ENCODE peak calls at places on chromosomes 1 and 21, in six cellular contexts. X is midbrain, B is MM.1S, Z is T-helper 1 cell, G is GM20000, H is Karpas-422. Y is an unnamed sample.

GRCh38 chr1:23578997-23579363 is 19.7 kb upstream of the ID3 start:
- DNase-seq in B (no peak), G (no peak), H (peak), Z (no peak), X (no peak), Y (no peak)

GRCh38 chr1:245822997-245823396 is 668.2 kb downstream of the KIF26B start:
- DNase-seq in X (no peak), Z (no peak), B (no peak), H (no peak), G (no peak), Y (peak)

GRCh38 chr1:236086537-236086936 is 21.6 kb upstream of the NID1 start:
- DNase-seq in H (no peak), Z (no peak), G (no peak), B (no peak), X (no peak), Y (no peak)

GRCh38 chr1:5998906-5999301 is 6.7 kb upstream of the NPHP4 start:
- DNase-seq in Z (peak), H (no peak), B (no peak), X (no peak), G (no peak), Y (no peak)

GRCh38 chr1:66519988-66520387 is 14.0 kb upstream of the SGIP1 start:
- DNase-seq in X (no peak), Z (no peak), B (no peak), G (no peak), H (no peak), Y (no peak)

GRCh38 chr1:204649756-204650155 is 35.8 kb downstream of the LRRN2 start:
- DNase-seq in H (no peak), Z (no peak), B (no peak), X (no peak), G (no peak), Y (no peak)

GRCh38 chr1:40014812-40015594 is 25.5 kb upstream of the CAP1 start:
- DNase-seq in H (no peak), Z (no peak), X (no peak), B (no peak), G (no peak), Y (no peak)

GRCh38 chr1:17189632-17190525 is 15.0 kb upstream of the PADI1 start:
- DNase-seq in X (no peak), B (no peak), G (no peak), Z (no peak), H (no peak), Y (peak)

GRCh38 chr21:14545906-14546480 is at the start of gene SAMSN1:
- DNase-seq in X (peak), B (peak), G (peak), Z (peak), H (no peak), Y (no peak)

GRCh38 chr1:232555581-232556189 is 74.2 kb downstream of the SIPA1L2 start:
- DNase-seq in B (no peak), X (no peak), Z (no peak), H (no peak), G (no peak), Y (no peak)

GRCh38 chr21:32726742-32727477 is 903 bp downstream of the SYNJ1 start:
- DNase-seq in G (peak), X (peak), B (peak), H (peak), Z (no peak), Y (no peak)

GRCh38 chr21:45635271-45636151 is 8.0 kb upstream of the PCBP3 start:
- DNase-seq in H (no peak), X (no peak), B (no peak), Z (no peak), G (no peak), Y (no peak)

GRCh38 chr1:1243261-1243660 is 3.3 kb downstream of the C1QTNF12 start:
- DNase-seq in G (no peak), H (no peak), Z (no peak), B (no peak), X (no peak), Y (no peak)

GRCh38 chr1:109447524-109447923 is 18.8 kb upstream of the SYPL2 start:
- DNase-seq in G (no peak), H (no peak), Z (no peak), B (no peak), X (no peak), Y (no peak)

GRCh38 chr1:217188280-217189235 is 442.3 kb downstream of the GPATCH2 start:
- DNase-seq in B (no peak), H (no peak), X (no peak), Z (no peak), G (no peak), Y (no peak)

GRCh38 chr1:207025144-207025880 is 7.2 kb downstream of the C1orf116 start:
- DNase-seq in B (no peak), H (no peak), G (no peak), Z (no peak), X (no peak), Y (no peak)

GRCh38 chr1:174158767-174159252 is 510 bp upstream of the RABGAP1L start:
- DNase-seq in X (no peak), G (peak), B (peak), H (no peak), Z (peak), Y (no peak)

GRCh38 chr1:18808561-18808960 is 50.9 kb downstream of the TAS1R2 start:
- DNase-seq in Z (no peak), H (no peak), X (no peak), G (no peak), B (no peak), Y (no peak)

GRCh38 chr1:202692959-202693555 is 17.2 kb downstream of the SYT2 start:
- DNase-seq in Z (peak), H (peak), G (peak), B (peak), X (peak), Y (peak)

GRCh38 chr1:56670350-56670749 is 25.2 kb downstream of the PRKAA2 start:
- DNase-seq in Z (no peak), X (no peak), G (no peak), H (no peak), B (no peak), Y (no peak)

GRCh38 chr1:160827418-160827817 is 31.4 kb downstream of the LY9 start:
- DNase-seq in X (no peak), Z (no peak), B (no peak), H (no peak), G (no peak), Y (no peak)

GRCh38 chr1:181135462-181135781 is 46.9 kb downstream of the IER5 start:
- DNase-seq in X (no peak), Z (no peak), G (no peak), H (peak), B (peak), Y (no peak)

GRCh38 chr1:65229754-65230339 is 79.5 kb upstream of the DNAJC6 start:
- DNase-seq in X (no peak), Z (no peak), H (no peak), G (no peak), B (no peak), Y (no peak)

GRCh38 chr1:12616709-12617373 is 1.2 kb downstream of the DHRS3 start:
- DNase-seq in Z (no peak), X (no peak), H (no peak), G (no peak), B (no peak), Y (no peak)

GRCh38 chr1:24978383-24979032 is 48.4 kb upstream of the RUNX3 start:
- DNase-seq in G (no peak), Z (no peak), H (no peak), B (no peak), X (no peak), Y (no peak)

GRCh38 chr1:151145158-151146071 is 1.0 kb downstream of the SEMA6C start:
- DNase-seq in H (no peak), Z (no peak), B (no peak), X (no peak), G (no peak), Y (no peak)

GRCh38 chr1:99767996-99768524 is 1.6 kb upstream of the FRRS1 start:
- DNase-seq in G (no peak), B (no peak), H (no peak), Z (no peak), X (no peak), Y (no peak)

GRCh38 chr1:66282343-66282852 is 251.6 kb upstream of the SGIP1 start:
- DNase-seq in H (peak), B (peak), X (no peak), Z (peak), G (peak), Y (peak)

GRCh38 chr1:81571946-81572345 is 228.8 kb upstream of the ADGRL2 start:
- DNase-seq in G (no peak), B (no peak), H (no peak), Z (no peak), X (no peak), Y (no peak)

GRCh38 chr1:206608108-206608698 is 4.1 kb downstream of the EIF2D start:
- DNase-seq in X (no peak), Z (peak), G (peak), H (peak), B (peak), Y (no peak)

GRCh38 chr1:11196945-11197344 is 7.8 kb downstream of the ANGPTL7 start:
- DNase-seq in G (no peak), H (no peak), X (no peak), Z (no peak), B (no peak), Y (no peak)

GRCh38 chr1:160209656-160210046 is 4.5 kb downstream of the PEA15 start:
- DNase-seq in Z (no peak), H (no peak), B (no peak), X (peak), G (no peak), Y (no peak)

GRCh38 chr1:39733161-39733560 is 5.5 kb upstream of the PPIE start:
- DNase-seq in X (no peak), H (no peak), G (no peak), B (no peak), Z (no peak), Y (no peak)

GRCh38 chr21:44487831-44488230 is 32.5 kb downstream of the LRRC3 start:
- DNase-seq in H (peak), Z (no peak), G (peak), X (no peak), B (no peak), Y (no peak)

GRCh38 chr21:46457801-46458314 is 833 bp upstream of the DIP2A start:
- DNase-seq in X (peak), B (peak), H (peak), G (peak), Z (no peak), Y (no peak)

GRCh38 chr21:33685613-33686197 is 43.4 kb downstream of the ITSN1 start:
- DNase-seq in Z (no peak), X (no peak), B (peak), H (no peak), G (no peak), Y (peak)

GRCh38 chr1:219143735-219144134 is 29.9 kb upstream of the LYPLAL1 start:
- DNase-seq in H (no peak), X (no peak), Z (no peak), B (no peak), G (no peak), Y (no peak)

GRCh38 chr1:210321552-210321951 is 7.2 kb upstream of the HHAT start:
- DNase-seq in G (no peak), Z (no peak), X (no peak), B (no peak), H (no peak), Y (no peak)